ENCODE peak calls at places on chromosome 5, in ten cellular contexts. One of them, this sample, is unnamed.

GRCh38 chr5:3684771-3685354 is 89.2 kb downstream of the IRX1 start:
- DNase-seq in stimulated activated naive CD8-positive, alpha-beta T cell treated with anti-CD3 and anti-CD28 coated beads, Interleukin-15, Interleukin-2, amounts not matched to agents 100 U/mL and 50 U/mL, for 24 hours: no peak
- DNase-seq in RWPE1: no peak
- DNase-seq in glutamatergic neuron: no peak
- DNase-seq in left ventricle myocardium inferior: no peak
- DNase-seq in NCI-H1092 treated with DMSO at 0.1 percent for 48 hours: no peak
- DNase-seq in HFFc6: no peak
- DNase-seq in WTC11: no peak
- DNase-seq in Calu3: no peak
- DNase-seq in activated naive CD4-positive, alpha-beta T cell treated with anti-CD3 and anti-CD28 coated beads for 36 hours: no peak
- DNase-seq in this sample: no peak

GRCh38 chr5:77129386-77129785 is 42.3 kb upstream of the ZBED3 start:
- DNase-seq in Calu3: peak
- DNase-seq in left ventricle myocardium inferior: no peak
- DNase-seq in glutamatergic neuron: peak
- DNase-seq in activated naive CD4-positive, alpha-beta T cell treated with anti-CD3 and anti-CD28 coated beads for 36 hours: peak
- DNase-seq in WTC11: peak
- DNase-seq in HFFc6: peak
- DNase-seq in RWPE1: peak
- DNase-seq in stimulated activated naive CD8-positive, alpha-beta T cell treated with anti-CD3 and anti-CD28 coated beads, Interleukin-15, Interleukin-2, amounts not matched to agents 100 U/mL and 50 U/mL, for 24 hours: peak
- DNase-seq in NCI-H1092 treated with DMSO at 0.1 percent for 48 hours: no peak
- DNase-seq in this sample: no peak

GRCh38 chr5:179866241-179867078 is 7.8 kb upstream of the MRNIP start:
- DNase-seq in glutamatergic neuron: no peak
- DNase-seq in activated naive CD4-positive, alpha-beta T cell treated with anti-CD3 and anti-CD28 coated beads for 36 hours: peak
- DNase-seq in left ventricle myocardium inferior: no peak
- DNase-seq in RWPE1: no peak
- DNase-seq in WTC11: no peak
- DNase-seq in Calu3: no peak
- DNase-seq in NCI-H1092 treated with DMSO at 0.1 percent for 48 hours: no peak
- DNase-seq in HFFc6: no peak
- DNase-seq in stimulated activated naive CD8-positive, alpha-beta T cell treated with anti-CD3 and anti-CD28 coated beads, Interleukin-15, Interleukin-2, amounts not matched to agents 100 U/mL and 50 U/mL, for 24 hours: peak
- DNase-seq in this sample: no peak

GRCh38 chr5:39716532-39716971 is 291.8 kb upstream of the DAB2 start:
- DNase-seq in activated naive CD4-positive, alpha-beta T cell treated with anti-CD3 and anti-CD28 coated beads for 36 hours: peak
- DNase-seq in RWPE1: peak
- DNase-seq in NCI-H1092 treated with DMSO at 0.1 percent for 48 hours: no peak
- DNase-seq in stimulated activated naive CD8-positive, alpha-beta T cell treated with anti-CD3 and anti-CD28 coated beads, Interleukin-15, Interleukin-2, amounts not matched to agents 100 U/mL and 50 U/mL, for 24 hours: peak
- DNase-seq in glutamatergic neuron: peak
- DNase-seq in left ventricle myocardium inferior: no peak
- DNase-seq in Calu3: peak
- DNase-seq in HFFc6: peak
- DNase-seq in WTC11: peak
- DNase-seq in this sample: peak

GRCh38 chr5:125125031-125125823 is 378.8 kb upstream of the ZNF608 start:
- DNase-seq in glutamatergic neuron: no peak
- DNase-seq in stimulated activated naive CD8-positive, alpha-beta T cell treated with anti-CD3 and anti-CD28 coated beads, Interleukin-15, Interleukin-2, amounts not matched to agents 100 U/mL and 50 U/mL, for 24 hours: no peak
- DNase-seq in left ventricle myocardium inferior: no peak
- DNase-seq in NCI-H1092 treated with DMSO at 0.1 percent for 48 hours: no peak
- DNase-seq in WTC11: no peak
- DNase-seq in activated naive CD4-positive, alpha-beta T cell treated with anti-CD3 and anti-CD28 coated beads for 36 hours: no peak
- DNase-seq in RWPE1: no peak
- DNase-seq in Calu3: no peak
- DNase-seq in HFFc6: no peak
- DNase-seq in this sample: no peak

GRCh38 chr5:129099184-129099570 is 4.6 kb downstream of the ISOC1 start:
- DNase-seq in stimulated activated naive CD8-positive, alpha-beta T cell treated with anti-CD3 and anti-CD28 coated beads, Interleukin-15, Interleukin-2, amounts not matched to agents 100 U/mL and 50 U/mL, for 24 hours: no peak
- DNase-seq in HFFc6: no peak
- DNase-seq in Calu3: no peak
- DNase-seq in glutamatergic neuron: no peak
- DNase-seq in NCI-H1092 treated with DMSO at 0.1 percent for 48 hours: no peak
- DNase-seq in left ventricle myocardium inferior: no peak
- DNase-seq in WTC11: no peak
- DNase-seq in activated naive CD4-positive, alpha-beta T cell treated with anti-CD3 and anti-CD28 coated beads for 36 hours: no peak
- DNase-seq in RWPE1: no peak
- DNase-seq in this sample: no peak

GRCh38 chr5:75510836-75511434 is 494 bp downstream of the CERT1 start:
- DNase-seq in glutamatergic neuron: peak
- DNase-seq in NCI-H1092 treated with DMSO at 0.1 percent for 48 hours: peak
- DNase-seq in stimulated activated naive CD8-positive, alpha-beta T cell treated with anti-CD3 and anti-CD28 coated beads, Interleukin-15, Interleukin-2, amounts not matched to agents 100 U/mL and 50 U/mL, for 24 hours: peak
- DNase-seq in Calu3: peak
- DNase-seq in left ventricle myocardium inferior: peak
- DNase-seq in RWPE1: peak
- DNase-seq in HFFc6: no peak
- DNase-seq in activated naive CD4-positive, alpha-beta T cell treated with anti-CD3 and anti-CD28 coated beads for 36 hours: peak
- DNase-seq in WTC11: peak
- DNase-seq in this sample: peak

GRCh38 chr5:121762416-121762815 is 89.3 kb upstream of the FTMT start:
- DNase-seq in activated naive CD4-positive, alpha-beta T cell treated with anti-CD3 and anti-CD28 coated beads for 36 hours: no peak
- DNase-seq in RWPE1: no peak
- DNase-seq in NCI-H1092 treated with DMSO at 0.1 percent for 48 hours: no peak
- DNase-seq in HFFc6: no peak
- DNase-seq in WTC11: no peak
- DNase-seq in glutamatergic neuron: no peak
- DNase-seq in stimulated activated naive CD8-positive, alpha-beta T cell treated with anti-CD3 and anti-CD28 coated beads, Interleukin-15, Interleukin-2, amounts not matched to agents 100 U/mL and 50 U/mL, for 24 hours: no peak
- DNase-seq in left ventricle myocardium inferior: no peak
- DNase-seq in Calu3: no peak
- DNase-seq in this sample: peak

GRCh38 chr5:151080620-151081425 is at the start of gene TNIP1:
- DNase-seq in WTC11: peak
- DNase-seq in left ventricle myocardium inferior: peak
- DNase-seq in NCI-H1092 treated with DMSO at 0.1 percent for 48 hours: peak
- DNase-seq in activated naive CD4-positive, alpha-beta T cell treated with anti-CD3 and anti-CD28 coated beads for 36 hours: peak
- DNase-seq in stimulated activated naive CD8-positive, alpha-beta T cell treated with anti-CD3 and anti-CD28 coated beads, Interleukin-15, Interleukin-2, amounts not matched to agents 100 U/mL and 50 U/mL, for 24 hours: peak
- DNase-seq in HFFc6: peak
- DNase-seq in RWPE1: peak
- DNase-seq in Calu3: peak
- DNase-seq in glutamatergic neuron: peak
- DNase-seq in this sample: peak

GRCh38 chr5:1745806-1746370 is 53.7 kb downstream of the MRPL36 start:
- DNase-seq in activated naive CD4-positive, alpha-beta T cell treated with anti-CD3 and anti-CD28 coated beads for 36 hours: no peak
- DNase-seq in WTC11: peak
- DNase-seq in RWPE1: no peak
- DNase-seq in glutamatergic neuron: no peak
- DNase-seq in stimulated activated naive CD8-positive, alpha-beta T cell treated with anti-CD3 and anti-CD28 coated beads, Interleukin-15, Interleukin-2, amounts not matched to agents 100 U/mL and 50 U/mL, for 24 hours: no peak
- DNase-seq in NCI-H1092 treated with DMSO at 0.1 percent for 48 hours: no peak
- DNase-seq in left ventricle myocardium inferior: no peak
- DNase-seq in Calu3: no peak
- DNase-seq in HFFc6: no peak
- DNase-seq in this sample: no peak

GRCh38 chr5:136192526-136193395 is at the start of gene SMIM32:
- DNase-seq in NCI-H1092 treated with DMSO at 0.1 percent for 48 hours: peak
- DNase-seq in activated naive CD4-positive, alpha-beta T cell treated with anti-CD3 and anti-CD28 coated beads for 36 hours: no peak
- DNase-seq in left ventricle myocardium inferior: no peak
- DNase-seq in HFFc6: no peak
- DNase-seq in stimulated activated naive CD8-positive, alpha-beta T cell treated with anti-CD3 and anti-CD28 coated beads, Interleukin-15, Interleukin-2, amounts not matched to agents 100 U/mL and 50 U/mL, for 24 hours: no peak
- DNase-seq in glutamatergic neuron: peak
- DNase-seq in WTC11: peak
- DNase-seq in RWPE1: no peak
- DNase-seq in Calu3: peak
- DNase-seq in this sample: no peak

GRCh38 chr5:35415305-35415704 is 185.0 kb upstream of the PRLR start:
- DNase-seq in WTC11: no peak
- DNase-seq in left ventricle myocardium inferior: no peak
- DNase-seq in glutamatergic neuron: no peak
- DNase-seq in HFFc6: no peak
- DNase-seq in RWPE1: no peak
- DNase-seq in NCI-H1092 treated with DMSO at 0.1 percent for 48 hours: no peak
- DNase-seq in stimulated activated naive CD8-positive, alpha-beta T cell treated with anti-CD3 and anti-CD28 coated beads, Interleukin-15, Interleukin-2, amounts not matched to agents 100 U/mL and 50 U/mL, for 24 hours: no peak
- DNase-seq in Calu3: no peak
- DNase-seq in activated naive CD4-positive, alpha-beta T cell treated with anti-CD3 and anti-CD28 coated beads for 36 hours: no peak
- DNase-seq in this sample: no peak

GRCh38 chr5:110150199-110150598 is 460.5 kb downstream of the MAN2A1 start:
- DNase-seq in NCI-H1092 treated with DMSO at 0.1 percent for 48 hours: no peak
- DNase-seq in activated naive CD4-positive, alpha-beta T cell treated with anti-CD3 and anti-CD28 coated beads for 36 hours: no peak
- DNase-seq in WTC11: no peak
- DNase-seq in stimulated activated naive CD8-positive, alpha-beta T cell treated with anti-CD3 and anti-CD28 coated beads, Interleukin-15, Interleukin-2, amounts not matched to agents 100 U/mL and 50 U/mL, for 24 hours: no peak
- DNase-seq in HFFc6: no peak
- DNase-seq in RWPE1: no peak
- DNase-seq in left ventricle myocardium inferior: no peak
- DNase-seq in Calu3: no peak
- DNase-seq in glutamatergic neuron: no peak
- DNase-seq in this sample: no peak

GRCh38 chr5:56625577-56625976 is 189.8 kb upstream of the MAP3K1 start:
- DNase-seq in WTC11: no peak
- DNase-seq in HFFc6: peak
- DNase-seq in stimulated activated naive CD8-positive, alpha-beta T cell treated with anti-CD3 and anti-CD28 coated beads, Interleukin-15, Interleukin-2, amounts not matched to agents 100 U/mL and 50 U/mL, for 24 hours: no peak
- DNase-seq in left ventricle myocardium inferior: no peak
- DNase-seq in glutamatergic neuron: no peak
- DNase-seq in RWPE1: peak
- DNase-seq in NCI-H1092 treated with DMSO at 0.1 percent for 48 hours: no peak
- DNase-seq in Calu3: no peak
- DNase-seq in activated naive CD4-positive, alpha-beta T cell treated with anti-CD3 and anti-CD28 coated beads for 36 hours: no peak
- DNase-seq in this sample: no peak

GRCh38 chr5:178940569-178941360 is at the start of gene ZNF454:
- DNase-seq in activated naive CD4-positive, alpha-beta T cell treated with anti-CD3 and anti-CD28 coated beads for 36 hours: no peak
- DNase-seq in HFFc6: no peak
- DNase-seq in Calu3: no peak
- DNase-seq in left ventricle myocardium inferior: peak
- DNase-seq in glutamatergic neuron: peak
- DNase-seq in stimulated activated naive CD8-positive, alpha-beta T cell treated with anti-CD3 and anti-CD28 coated beads, Interleukin-15, Interleukin-2, amounts not matched to agents 100 U/mL and 50 U/mL, for 24 hours: no peak
- DNase-seq in WTC11: peak
- DNase-seq in RWPE1: no peak
- DNase-seq in NCI-H1092 treated with DMSO at 0.1 percent for 48 hours: peak
- DNase-seq in this sample: peak

GRCh38 chr5:158154226-158155005 is 295.5 kb upstream of the CLINT1 start:
- DNase-seq in glutamatergic neuron: no peak
- DNase-seq in left ventricle myocardium inferior: no peak
- DNase-seq in stimulated activated naive CD8-positive, alpha-beta T cell treated with anti-CD3 and anti-CD28 coated beads, Interleukin-15, Interleukin-2, amounts not matched to agents 100 U/mL and 50 U/mL, for 24 hours: no peak
- DNase-seq in WTC11: no peak
- DNase-seq in HFFc6: no peak
- DNase-seq in RWPE1: peak
- DNase-seq in activated naive CD4-positive, alpha-beta T cell treated with anti-CD3 and anti-CD28 coated beads for 36 hours: no peak
- DNase-seq in NCI-H1092 treated with DMSO at 0.1 percent for 48 hours: no peak
- DNase-seq in Calu3: no peak
- DNase-seq in this sample: no peak

GRCh38 chr5:111075520-111075919 is 4.0 kb downstream of the TSLP start:
- DNase-seq in HFFc6: peak
- DNase-seq in Calu3: no peak
- DNase-seq in WTC11: no peak
- DNase-seq in glutamatergic neuron: no peak
- DNase-seq in NCI-H1092 treated with DMSO at 0.1 percent for 48 hours: no peak
- DNase-seq in RWPE1: peak
- DNase-seq in stimulated activated naive CD8-positive, alpha-beta T cell treated with anti-CD3 and anti-CD28 coated beads, Interleukin-15, Interleukin-2, amounts not matched to agents 100 U/mL and 50 U/mL, for 24 hours: no peak
- DNase-seq in activated naive CD4-positive, alpha-beta T cell treated with anti-CD3 and anti-CD28 coated beads for 36 hours: peak
- DNase-seq in left ventricle myocardium inferior: no peak
- DNase-seq in this sample: no peak

GRCh38 chr5:89735108-89735507 is 674.4 kb downstream of the CETN3 start:
- DNase-seq in RWPE1: no peak
- DNase-seq in WTC11: no peak
- DNase-seq in HFFc6: no peak
- DNase-seq in left ventricle myocardium inferior: no peak
- DNase-seq in activated naive CD4-positive, alpha-beta T cell treated with anti-CD3 and anti-CD28 coated beads for 36 hours: no peak
- DNase-seq in stimulated activated naive CD8-positive, alpha-beta T cell treated with anti-CD3 and anti-CD28 coated beads, Interleukin-15, Interleukin-2, amounts not matched to agents 100 U/mL and 50 U/mL, for 24 hours: no peak
- DNase-seq in NCI-H1092 treated with DMSO at 0.1 percent for 48 hours: no peak
- DNase-seq in glutamatergic neuron: no peak
- DNase-seq in Calu3: no peak
- DNase-seq in this sample: peak

GRCh38 chr5:105146867-105147266 is 1584.3 kb upstream of the NUDT12 start:
- DNase-seq in RWPE1: no peak
- DNase-seq in activated naive CD4-positive, alpha-beta T cell treated with anti-CD3 and anti-CD28 coated beads for 36 hours: no peak
- DNase-seq in NCI-H1092 treated with DMSO at 0.1 percent for 48 hours: no peak
- DNase-seq in left ventricle myocardium inferior: no peak
- DNase-seq in glutamatergic neuron: no peak
- DNase-seq in Calu3: no peak
- DNase-seq in stimulated activated naive CD8-positive, alpha-beta T cell treated with anti-CD3 and anti-CD28 coated beads, Interleukin-15, Interleukin-2, amounts not matched to agents 100 U/mL and 50 U/mL, for 24 hours: no peak
- DNase-seq in WTC11: no peak
- DNase-seq in HFFc6: no peak
- DNase-seq in this sample: peak